ENCODE peak calls at places on chromosomes 5 and 9, in six cellular contexts. X is OCI-LY7; J is activated CD4-positive, alpha-beta T cell treated with anti-CD3 and anti-CD28 coated beads for 24 hours; G is foreskin fibroblast; W is NCI-H1092; Y is stimulated activated CD4-positive, alpha-beta T cell treated with anti-CD3 and anti-CD28 coated beads, Interleukin-12 subunit alpha, Interleukin-12 subunit beta, amount 100 ng/mL, for 4 hours. E is an unnamed sample.
A peak's percentile ranks its signal among the peaks of the same experiment; 100 is the strongest.

GRCh38 chr9:91162311-91162710 is 199.4 kb downstream of the AUH start:
- DNase-seq in W (no peak), G (peak; percentile 68), J (no peak), X (no peak), Y (no peak), E (no peak)

GRCh38 chr9:122402403-122403268 is 31.8 kb downstream of the PTGS1 start:
- DNase-seq in G (peak; percentile 95), Y (peak; percentile 2), J (peak; percentile 13), W (no peak), X (no peak), E (no peak)

GRCh38 chr9:93601666-93602065 is 25.3 kb downstream of the PHF2 start:
- DNase-seq in G (no peak), Y (no peak), W (no peak), X (no peak), J (no peak), E (no peak)

GRCh38 chr5:7425830-7426229 is 29.9 kb downstream of the ADCY2 start:
- DNase-seq in W (no peak), Y (no peak), G (no peak), J (no peak), X (no peak), E (no peak)

GRCh38 chr5:159629158-159629557 is 287.1 kb upstream of the ADRA1B start:
- DNase-seq in W (no peak), X (no peak), J (no peak), G (no peak), Y (no peak), E (no peak)

GRCh38 chr5:53472720-53473510 is 7.5 kb upstream of the FST start:
- DNase-seq in J (no peak), G (no peak), W (no peak), X (no peak), Y (no peak), E (no peak)

GRCh38 chr5:82772281-82772680 is 304.9 kb downstream of the TMEM167A start:
- DNase-seq in Y (no peak), W (no peak), J (no peak), G (no peak), X (no peak), E (no peak)

GRCh38 chr5:74865799-74866652 is at the start of gene FAM169A:
- DNase-seq in Y (peak; percentile 53), G (peak; percentile 13), J (peak; percentile 34), W (no peak), X (no peak), E (no peak)

GRCh38 chr5:37840036-37840909 is at the start of gene GDNF:
- DNase-seq in G (peak; percentile 56), J (no peak), Y (no peak), W (no peak), X (no peak), E (no peak)

GRCh38 chr5:137752873-137753226 is 1.3 kb downstream of the HNRNPA0 start:
- DNase-seq in W (no peak), J (no peak), X (peak; percentile 58), G (no peak), Y (no peak), E (no peak)

GRCh38 chr5:1737790-1738405 is 61.7 kb downstream of the MRPL36 start:
- DNase-seq in J (no peak), Y (peak; percentile 25), W (no peak), X (peak; percentile 68), G (peak; percentile 5), E (no peak)

GRCh38 chr9:133794006-133794760 is 56.0 kb upstream of the SARDH start:
- DNase-seq in G (no peak), X (no peak), J (no peak), W (no peak), Y (no peak), E (no peak)

GRCh38 chr9:114682846-114683245 is 854 bp upstream of the TEX48 start:
- DNase-seq in J (no peak), Y (no peak), W (no peak), G (no peak), X (no peak), E (no peak)

GRCh38 chr5:91293131-91293530 is 90.0 kb downstream of the ARRDC3 start:
- DNase-seq in Y (no peak), W (no peak), G (no peak), X (no peak), J (no peak), E (no peak)

GRCh38 chr9:116661037-116661954 is 25.8 kb upstream of the TRIM32 start:
- DNase-seq in X (peak; percentile 55), W (peak; percentile 7), J (no peak), Y (no peak), G (peak; percentile 65), E (peak; percentile 7)

GRCh38 chr5:169018980-169019379 is 282.0 kb downstream of the SLIT3 start:
- DNase-seq in J (no peak), Y (no peak), W (no peak), G (no peak), X (no peak), E (no peak)

GRCh38 chr9:131303702-131304101 is 14.2 kb downstream of the PLPP7 start:
- DNase-seq in J (no peak), Y (no peak), G (no peak), X (no peak), W (no peak), E (no peak)

GRCh38 chr5:39473156-39473779 is 48.5 kb upstream of the DAB2 start:
- DNase-seq in X (no peak), Y (no peak), J (no peak), G (no peak), W (no peak), E (no peak)

GRCh38 chr5:151075698-151076331 is 5.0 kb downstream of the TNIP1 start:
- DNase-seq in G (no peak), W (no peak), X (no peak), Y (no peak), J (no peak), E (no peak)

GRCh38 chr5:91288517-91288916 is 94.6 kb downstream of the ARRDC3 start:
- DNase-seq in W (no peak), Y (no peak), G (no peak), J (no peak), X (no peak), E (no peak)

GRCh38 chr5:135504376-135504775 is 31.4 kb downstream of the NEUROG1 start:
- DNase-seq in Y (no peak), J (no peak), G (no peak), W (no peak), X (no peak), E (no peak)

GRCh38 chr5:127040779-127041520 is 10.6 kb upstream of the MARCHF3 start:
- DNase-seq in X (no peak), G (no peak), J (no peak), Y (no peak), W (peak; percentile 30), E (no peak)

GRCh38 chr5:148384389-148384756 is 615 bp downstream of the FBXO38 start:
- DNase-seq in J (no peak), G (no peak), Y (no peak), X (no peak), W (no peak), E (no peak)

GRCh38 chr5:96943829-96944228 is 7.9 kb downstream of the LNPEP start:
- DNase-seq in Y (no peak), J (no peak), W (no peak), G (no peak), X (no peak), E (no peak)

GRCh38 chr5:176562189-176562588 is 13.0 kb downstream of the CDHR2 start:
- DNase-seq in J (no peak), Y (no peak), X (no peak), W (no peak), G (no peak), E (no peak)

GRCh38 chr9:106613250-106613737 is 249.7 kb upstream of the ZNF462 start:
- DNase-seq in J (no peak), X (no peak), W (peak; percentile 33), Y (no peak), G (no peak), E (no peak)

GRCh38 chr5:43041669-43042175 is 1.6 kb upstream of the ANXA2R start:
- DNase-seq in X (peak; percentile 65), W (peak; percentile 48), J (peak; percentile 38), G (peak; percentile 88), Y (peak; percentile 60), E (no peak)

GRCh38 chr9:33709241-33709640 is 86.1 kb upstream of the PRSS3 start:
- DNase-seq in J (no peak), W (no peak), X (no peak), Y (no peak), G (no peak), E (no peak)

GRCh38 chr9:130480673-130481072 is 35.9 kb downstream of the ASS1 start:
- DNase-seq in J (no peak), W (no peak), G (no peak), Y (no peak), X (no peak), E (no peak)

GRCh38 chr9:137972355-137972987 is 94.9 kb downstream of the CACNA1B start:
- DNase-seq in X (no peak), W (no peak), G (no peak), Y (no peak), J (no peak), E (no peak)

E was measured in NCI-H1048.